ENCODE peak calls at places on chromosomes 16 and 17, in nine cellular contexts. E is GM23248, O is mesenchymal stem cell, U is left ventricle myocardium inferior, L is endodermal cell, B is PC-3, K is ovary, Q is mesendoderm, N is body of pancreas. S is an unnamed sample. For H3K4me1, the result is how much of the 10 kb centered on the place peaks cover.

GRCh38 chr16:46923513-46924295 is 39.5 kb downstream of the GPT2 start:
- DNase-seq in E (peak), O (no peak), U (no peak), L (no peak), B (no peak), K (no peak), Q (no peak), N (peak), S (peak)

GRCh38 chr17:45230787-45231480 is 9.2 kb downstream of the FMNL1 start:
- DNase-seq in E (peak), O (peak), U (peak), L (peak), B (peak), K (no peak), Q (no peak), N (no peak), S (peak)

GRCh38 chr16:66996324-66996982 is 8.1 kb downstream of the CES4A start:
- DNase-seq in E (peak), O (peak), U (peak), L (no peak), B (peak), K (peak), Q (no peak), N (peak), S (peak)

GRCh38 chr16:49452568-49452967 is 79.0 kb downstream of the C16orf78 start:
- DNase-seq in E (no peak), O (no peak), U (no peak), L (peak), B (no peak), K (no peak), Q (no peak), N (no peak), S (no peak)

GRCh38 chr17:81471804-81472456 is 40.7 kb downstream of the ACTG1 start:
- DNase-seq in E (peak), O (no peak), U (no peak), L (peak), B (no peak), K (peak), Q (peak), N (no peak), S (peak)

GRCh38 chr16:54284931-54285413 is 1.6 kb downstream of the IRX3 start:
- DNase-seq in E (peak), O (no peak), U (no peak), L (peak), B (no peak), K (no peak), Q (peak), N (no peak), S (no peak)

GRCh38 chr16:23059433-23059832 is 89.8 kb downstream of the USP31 start:
- DNase-seq in E (no peak), O (no peak), U (no peak), L (no peak), B (no peak), K (no peak), Q (no peak), N (no peak), S (no peak)

GRCh38 chr17:40980594-40980993 is 3.5 kb downstream of the KRT40 start:
- DNase-seq in E (no peak), O (peak), U (no peak), L (no peak), B (no peak), K (no peak), Q (peak), N (no peak), S (no peak)

GRCh38 chr16:10552998-10553491 is 27.4 kb downstream of the EMP2 start:
- DNase-seq in E (no peak), O (no peak), U (peak), L (peak), B (no peak), K (no peak), Q (peak), N (no peak), S (no peak)

GRCh38 chr17:39264119-39264518 is 38.4 kb upstream of the STAC2 start:
- DNase-seq in E (no peak), O (no peak), U (peak), L (no peak), B (no peak), K (no peak), Q (no peak), N (no peak), S (no peak)

GRCh38 chr17:71438631-71439146 is 682.1 kb upstream of the SOX9 start:
- DNase-seq in E (peak), O (peak), U (no peak), L (no peak), B (peak), K (no peak), Q (no peak), N (no peak), S (peak)

GRCh38 chr17:42107597-42108576 is 4.6 kb downstream of the DHX58 start:
- DNase-seq in E (peak), O (peak), U (peak), L (peak), B (no peak), K (no peak), Q (peak), N (peak), S (peak)

GRCh38 chr17:20944014-20944905 is 98.6 kb downstream of the USP22 start:
- DNase-seq in E (no peak), O (no peak), U (no peak), L (peak), B (peak), K (no peak), Q (peak), N (peak), S (no peak)

GRCh38 chr17:75240394-75241142 is 20.8 kb downstream of the GGA3 start:
- DNase-seq in E (peak), O (peak), U (no peak), L (peak), B (peak), K (no peak), Q (peak), N (no peak), S (peak)

GRCh38 chr16:70610273-70611223 is 35.8 kb upstream of the IL34 start:
- DNase-seq in E (no peak), O (no peak), U (no peak), L (no peak), B (no peak), K (no peak), Q (no peak), N (no peak), S (no peak)

GRCh38 chr17:55577011-55577586 is 65.8 kb upstream of the SMIM36 start:
- DNase-seq in E (peak), O (peak), U (peak), L (no peak), B (peak), K (peak), Q (no peak), N (no peak), S (peak)

GRCh38 chr17:1813088-1813487 is 16.6 kb downstream of the SMYD4 start:
- DNase-seq in E (peak), O (peak), U (no peak), L (no peak), B (peak), K (no peak), Q (no peak), N (no peak), S (peak)

GRCh38 chr17:56824503-56824902 is 9.2 kb downstream of the C17orf67 start:
- DNase-seq in E (no peak), O (no peak), U (no peak), L (no peak), B (no peak), K (no peak), Q (no peak), N (no peak), S (no peak)

GRCh38 chr17:72452286-72453173 is 331.7 kb downstream of the SOX9 start:
- DNase-seq in E (no peak), O (no peak), U (no peak), L (no peak), B (no peak), K (no peak), Q (no peak), N (no peak), S (no peak)
- H3K4me1 ChIP-seq in E (under half), O (under half), U (under half), L (under half), B (under half), K (under half), Q (under half), N (under half), S (under half)

GRCh38 chr16:53043462-53043861 is 9.2 kb downstream of the CHD9NB start:
- DNase-seq in E (peak), O (no peak), U (peak), L (peak), B (no peak), K (peak), Q (peak), N (no peak), S (peak)

GRCh38 chr16:53052519-53053501 is at the start of gene CHD9NB:
- DNase-seq in E (peak), O (peak), U (no peak), L (peak), B (peak), K (no peak), Q (peak), N (no peak), S (peak)

GRCh38 chr16:53045554-53046250 is 7.0 kb downstream of the CHD9NB start:
- DNase-seq in E (no peak), O (no peak), U (no peak), L (no peak), B (peak), K (no peak), Q (no peak), N (peak), S (no peak)

GRCh38 chr16:53043986-53044571 is 8.6 kb downstream of the CHD9NB start:
- DNase-seq in E (no peak), O (no peak), U (no peak), L (peak), B (no peak), K (no peak), Q (peak), N (peak), S (no peak)

GRCh38 chr16:53048139-53048915 is 4.4 kb downstream of the CHD9NB start:
- DNase-seq in E (no peak), O (no peak), U (no peak), L (no peak), B (no peak), K (no peak), Q (no peak), N (no peak), S (no peak)
- H3K4me1 ChIP-seq in E (under half), O (under half), U (under half), L (under half), B (under half), K (under half), Q (under half), N (under half), S (under half)

DNA sequence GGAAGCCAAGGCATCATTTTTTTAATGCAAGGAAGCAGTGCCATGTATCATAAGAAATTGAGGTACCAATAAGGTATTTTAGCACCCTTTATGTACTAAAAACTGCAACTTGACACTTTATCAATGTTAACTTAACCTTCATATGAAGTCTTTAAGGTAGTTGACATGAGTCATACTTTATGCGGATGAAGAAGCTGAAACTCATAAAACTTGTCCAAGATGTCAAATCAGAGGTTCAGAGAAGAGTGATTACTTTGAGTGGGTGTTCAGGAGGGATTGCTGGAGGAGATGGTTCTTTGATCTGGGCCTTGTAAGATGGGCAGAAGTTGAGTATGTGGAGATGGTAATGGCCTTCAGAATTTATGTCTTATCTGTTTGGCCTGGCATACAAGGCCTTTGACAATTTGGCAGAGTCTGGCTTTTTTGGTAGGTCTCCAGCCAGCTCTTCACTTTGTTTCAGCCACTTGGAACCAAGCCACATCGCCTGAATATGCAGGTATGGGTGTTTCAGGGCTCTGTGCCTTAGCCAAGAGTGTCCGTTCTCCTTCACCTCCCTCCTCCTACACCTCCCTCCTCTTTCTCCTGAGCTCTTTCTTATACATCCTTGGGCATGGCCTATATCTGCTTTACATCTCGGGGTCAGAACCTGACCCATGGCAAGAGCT is 23.7 kb downstream of the YPEL2 start:
- DNase-seq in E (no peak), O (no peak), U (no peak), L (no peak), B (peak), K (no peak), Q (no peak), N (peak), S (no peak)
- H3K4me1 ChIP-seq in E (under half), O (under half), U (half or more), L (under half), B (under half), K (under half), Q (under half), N (under half), S (under half)

DNA sequence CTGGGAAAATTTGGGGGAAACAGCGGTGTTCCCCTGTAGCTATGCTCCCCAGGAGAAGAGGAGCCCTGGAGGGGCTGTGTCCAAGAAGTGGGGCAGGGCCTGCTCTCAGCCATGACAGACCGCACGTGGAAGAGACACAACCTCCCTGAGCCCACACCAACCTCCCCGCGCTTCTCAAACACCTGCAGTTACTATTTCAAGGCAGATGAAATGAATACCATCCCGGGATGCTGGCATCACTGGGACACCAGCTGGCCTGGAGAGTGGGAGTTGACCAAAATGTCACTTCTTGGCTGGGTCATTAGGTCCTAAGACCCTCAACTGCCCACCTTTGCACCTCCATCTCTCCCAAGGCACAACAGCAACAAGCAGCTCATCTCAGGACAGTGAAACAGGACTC is 32.0 kb downstream of the SPHK1 start:
- DNase-seq in E (no peak), O (no peak), U (no peak), L (no peak), B (no peak), K (no peak), Q (no peak), N (no peak), S (no peak)
- H3K4me1 ChIP-seq in E (under half), O (under half), U (half or more), L (under half), B (under half), K (under half), Q (under half), N (under half), S (under half)

S was measured in fibroblast of lung.